ENCODE peak calls at places on chromosome 15, in six cellular contexts. U is HepG2, G is K562, N is SK-N-SH, H is GM12878, Z is A549. B is an unnamed sample.
A peak's percentile ranks its signal among the peaks of the same experiment; 100 is the strongest.

GRCh38 chr15:64023215-64023614 is 23.1 kb downstream of the DAPK2 start:
- DNase-seq in U (no peak), G (no peak), N (no peak), H (no peak), Z (no peak), B (no peak)

GRCh38 chr15:33131880-33132279 is 62.6 kb downstream of the FMN1 start:
- DNase-seq in U (no peak), G (no peak), N (no peak), H (no peak), Z (no peak), B (no peak)

GRCh38 chr15:26391556-26392229 is 381.2 kb downstream of the GABRB3 start:
- DNase-seq in U (no peak), G (no peak), N (no peak), H (no peak), Z (no peak), B (no peak)

GRCh38 chr15:71752604-71753289 is 57.6 kb upstream of the NR2E3 start:
- DNase-seq in U (peak; percentile 44), G (no peak), N (peak; percentile 55), H (no peak), Z (peak; percentile 93), B (no peak)

GRCh38 chr15:51621917-51622268 is 678 bp downstream of the DMXL2 start:
- DNase-seq in U (peak; percentile 7), G (no peak), N (peak; percentile 60), H (no peak), Z (peak; percentile 76), B (no peak)

GRCh38 chr15:64878708-64879107 is 33.0 kb upstream of the ANKDD1A start:
- DNase-seq in U (no peak), G (no peak), N (no peak), H (no peak), Z (no peak), B (no peak)

GRCh38 chr15:76932090-76932966 is 779 bp downstream of the RCN2 start:
- DNase-seq in U (no peak), G (peak; percentile 16), N (no peak), H (no peak), Z (peak; percentile 23), B (no peak)

GRCh38 chr15:48176097-48176496 is 2.0 kb downstream of the MYEF2 start:
- DNase-seq in U (no peak), G (no peak), N (no peak), H (no peak), Z (no peak), B (no peak)

GRCh38 chr15:74269362-74270035 is 33.4 kb downstream of the CCDC33 start:
- DNase-seq in U (no peak), G (no peak), N (no peak), H (no peak), Z (no peak), B (no peak)

GRCh38 chr15:79593119-79593869 is 161.2 kb downstream of the MINAR1 start:
- DNase-seq in U (peak; percentile 13), G (no peak), N (no peak), H (no peak), Z (no peak), B (peak; percentile 38)

GRCh38 chr15:40047413-40048154 is 8.6 kb upstream of the SRP14 start:
- DNase-seq in U (no peak), G (no peak), N (no peak), H (peak; percentile 86), Z (no peak), B (peak; percentile 45)

GRCh38 chr15:38144921-38145320 is 107.7 kb upstream of the SPRED1 start:
- DNase-seq in U (no peak), G (no peak), N (no peak), H (no peak), Z (no peak), B (no peak)

GRCh38 chr15:75620043-75620775 is 5.3 kb downstream of the SNUPN start:
- DNase-seq in U (no peak), G (no peak), N (no peak), H (no peak), Z (no peak), B (no peak)

GRCh38 chr15:68849477-68849876 is 28.8 kb upstream of the ANP32A start:
- DNase-seq in U (no peak), G (no peak), N (peak; percentile 66), H (no peak), Z (no peak), B (no peak)

GRCh38 chr15:68842958-68843357 is 22.3 kb upstream of the ANP32A start:
- DNase-seq in U (no peak), G (no peak), N (no peak), H (no peak), Z (no peak), B (no peak)

GRCh38 chr15:68846851-68847439 is 26.2 kb upstream of the ANP32A start:
- DNase-seq in U (no peak), G (no peak), N (no peak), H (no peak), Z (no peak), B (no peak)

GRCh38 chr15:68844856-68845550 is 24.3 kb upstream of the ANP32A start:
- DNase-seq in U (no peak), G (no peak), N (no peak), H (no peak), Z (no peak), B (no peak)

DNA sequence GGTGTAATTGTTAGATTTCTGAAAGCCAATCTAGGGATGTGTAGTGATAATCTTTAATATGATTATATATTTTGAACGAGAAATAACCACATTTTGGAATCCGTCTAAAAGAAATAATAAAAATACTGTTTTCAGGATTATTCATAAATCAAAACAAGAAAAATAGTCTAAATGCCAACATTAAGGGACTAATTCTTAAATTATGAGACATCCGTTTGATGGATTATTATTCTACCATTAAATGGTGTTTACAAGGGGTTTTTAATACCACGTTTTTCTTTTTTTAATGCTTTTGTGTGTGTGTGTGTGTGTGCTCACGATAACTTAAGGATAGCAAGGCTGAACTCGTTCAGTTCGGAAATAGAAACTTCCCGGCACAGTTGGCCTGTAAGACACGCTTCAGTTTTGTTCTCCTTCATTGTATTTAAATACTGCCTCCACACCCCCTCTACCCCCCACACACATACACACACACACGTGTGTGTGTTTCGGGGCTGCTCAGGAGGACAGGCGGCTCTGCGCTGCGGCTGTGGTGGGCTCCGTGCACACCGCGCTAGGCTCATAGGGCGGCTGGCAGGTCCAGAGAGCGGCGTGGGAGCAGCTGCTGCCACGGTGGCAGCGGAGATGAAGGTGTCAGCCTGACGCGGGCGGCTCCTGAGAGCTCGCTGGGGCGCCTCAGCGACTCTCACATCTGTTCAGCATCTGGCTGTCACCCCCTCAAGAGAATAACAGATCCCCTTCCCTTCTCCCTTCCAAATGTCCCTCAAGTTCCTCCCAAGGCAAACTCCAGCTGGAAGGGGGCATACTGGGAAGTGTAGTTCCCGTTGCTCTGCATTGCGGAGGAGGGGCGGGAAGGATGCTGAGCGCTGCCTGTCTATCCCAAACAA is 23.0 kb upstream of the ANP32A start:
- DNase-seq in U (no peak), G (no peak), N (peak; percentile 82), H (no peak), Z (no peak), B (peak; percentile 61)
- TF ChIP-seq CHD2 in U (no peak), G (no peak), N (peak; percentile 53), H (no peak), Z (no peak), B (no peak)

GRCh38 chr15:58748040-58748786 is 1.3 kb downstream of the ADAM10 start:
- DNase-seq in U (no peak), G (no peak), N (no peak), H (no peak), Z (no peak), B (no peak)

GRCh38 chr15:58752716-58753115 is 3.2 kb upstream of the ADAM10 start:
- DNase-seq in U (no peak), G (no peak), N (no peak), H (no peak), Z (no peak), B (no peak)

GRCh38 chr15:58746174-58746573 is 3.3 kb downstream of the ADAM10 start:
- DNase-seq in U (no peak), G (no peak), N (no peak), H (no peak), Z (no peak), B (no peak)

GRCh38 chr15:58749532-58750337 is at the start of gene ADAM10:
- DNase-seq in U (peak; percentile 95), G (peak; percentile 99), N (peak; percentile 99), H (peak; percentile 90), Z (peak; percentile 99), B (peak; percentile 98)

DNA sequence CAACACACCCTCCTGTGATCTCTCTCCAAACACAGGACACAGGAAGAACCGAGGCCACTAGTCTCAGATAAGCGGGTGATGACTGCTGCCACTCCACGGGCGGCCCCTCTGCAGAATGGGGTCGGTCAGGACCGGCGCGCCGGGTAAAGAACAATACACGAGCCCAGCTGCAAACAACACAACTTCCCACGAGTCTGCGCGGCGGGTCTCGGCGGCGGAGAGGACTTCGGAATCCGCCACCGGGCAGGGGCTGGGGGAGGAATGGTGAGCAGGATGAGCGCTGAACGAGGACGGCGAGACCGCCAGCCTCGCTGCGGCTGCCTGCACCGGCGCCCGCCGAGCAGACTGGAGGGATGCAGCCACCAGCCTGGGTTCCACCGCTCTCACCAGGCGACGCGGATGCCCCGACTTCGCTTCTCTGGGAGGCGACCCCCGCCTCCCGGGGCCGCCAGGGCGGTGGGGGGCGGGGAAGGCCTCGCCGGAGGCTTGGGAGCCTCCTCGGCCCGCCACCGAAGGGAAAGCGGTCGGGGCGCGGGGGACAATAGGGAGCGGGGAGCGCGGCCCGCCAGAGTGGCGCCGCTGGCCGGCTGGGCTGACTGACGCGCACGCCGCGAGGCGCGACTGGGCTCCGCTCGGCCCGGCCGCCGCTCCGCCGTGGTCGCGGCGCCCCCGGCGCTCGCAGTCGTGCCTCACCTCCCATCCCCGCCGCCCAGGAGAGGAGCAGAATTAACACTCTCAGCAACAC is 548 bp downstream of the ADAM10 start:
- DNase-seq in U (peak; percentile 39), G (peak; percentile 58), N (peak; percentile 73), H (no peak), Z (peak; percentile 49), B (no peak)
- TF ChIP-seq CHD2 in U (no peak), G (no peak), N (no peak), H (no peak), Z (no peak), B (no peak)

GRCh38 chr15:78225783-78226541 is 8.4 kb downstream of the ACSBG1 start:
- DNase-seq in U (no peak), G (no peak), N (no peak), H (peak; percentile 49), Z (no peak), B (no peak)
- TF ChIP-seq CHD2 in U (no peak), G (no peak), N (no peak), H (no peak), Z (no peak), B (no peak)

DNA sequence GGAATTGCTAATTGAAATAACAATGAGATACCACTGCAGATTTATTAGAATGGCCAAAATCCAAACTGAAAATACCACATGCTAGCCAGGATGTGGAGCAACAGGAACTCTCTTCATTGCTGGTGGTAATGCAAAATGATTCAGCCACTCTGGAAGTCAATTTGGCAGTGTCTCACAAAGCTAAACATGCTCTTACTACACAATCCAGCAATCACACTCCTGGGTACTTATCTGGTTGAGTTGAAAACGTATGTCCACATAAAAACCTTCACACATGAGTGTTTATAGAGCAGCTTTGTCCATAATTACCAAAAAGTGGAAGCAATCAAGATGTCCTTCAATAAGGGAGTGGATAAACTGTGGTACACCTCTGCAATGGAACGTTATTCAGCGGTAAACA is 113.3 kb downstream of the SMAD6 start:
- DNase-seq in U (no peak), G (no peak), N (no peak), H (no peak), Z (no peak), B (no peak)
- TF ChIP-seq CHD2 in U (no peak), G (no peak), N (no peak), H (no peak), Z (no peak), B (no peak)

B was measured in H1.